ENCODE peak calls at places on chromosomes 6 and 20, in ten cellular contexts. F is lower leg skin; D is WTC11; W is naive thymus-derived CD4-positive, alpha-beta T cell; B is NCI-H82; U is activated CD4-positive, alpha-beta T cell treated with anti-CD3 and anti-CD28 coated beads for 36 hours; V is astrocyte of the cerebellum; H is T-cell; K is type B pancreatic cell; A is adrenal gland. G is an unnamed sample.

GRCh38 chr6:39335780-39336541 is 13.5 kb upstream of the KCNK16 start:
- DNase-seq in F (no peak), D (no peak), W (no peak), B (peak; percentile 40), U (peak; percentile 15), V (no peak), H (no peak), K (no peak), A (peak; percentile 24), G (no peak)

GRCh38 chr6:106790146-106790770 is 160.9 kb downstream of the QRSL1 start:
- DNase-seq in F (no peak), D (no peak), W (no peak), B (no peak), U (no peak), V (no peak), H (no peak), K (no peak), A (no peak), G (no peak)

GRCh38 chr6:101386982-101387381 is 6.5 kb upstream of the GRIK2 start:
- DNase-seq in F (no peak), D (no peak), W (no peak), B (peak; percentile 16), U (no peak), V (no peak), H (no peak), K (no peak), A (no peak), G (no peak)

GRCh38 chr6:33168624-33169023 is 23.6 kb downstream of the COL11A2 start:
- DNase-seq in F (no peak), D (no peak), W (no peak), B (no peak), U (no peak), V (no peak), H (no peak), K (no peak), A (no peak), G (no peak)

GRCh38 chr20:8967641-8968245 is 101.1 kb upstream of the PLCB4 start:
- DNase-seq in F (no peak), D (no peak), W (no peak), B (no peak), U (no peak), V (no peak), H (no peak), K (no peak), A (no peak), G (no peak)

GRCh38 chr6:81753709-81754678 is 1.5 kb upstream of the TENT5A start:
- DNase-seq in F (peak; percentile 87), D (peak; percentile 70), W (peak; percentile 81), B (peak; percentile 73), U (peak; percentile 92), V (no peak), H (peak; percentile 83), K (peak; percentile 79), A (peak; percentile 90), G (peak; percentile 57)

GRCh38 chr20:58839474-58839874 is 11.2 kb downstream of the GNAS-AS1 start:
- DNase-seq in F (no peak), D (peak; percentile 75), W (peak; percentile 18), B (peak; percentile 55), U (peak; percentile 75), V (no peak), H (peak; percentile 19), K (no peak), A (peak; percentile 30), G (no peak)

GRCh38 chr20:58793512-58794420 is 56.9 kb downstream of the GNAS-AS1 start:
- DNase-seq in F (no peak), D (no peak), W (no peak), B (no peak), U (no peak), V (no peak), H (no peak), K (no peak), A (no peak), G (no peak)

GRCh38 chr6:20427856-20428255 is 26.2 kb downstream of the E2F3 start:
- DNase-seq in F (no peak), D (no peak), W (no peak), B (no peak), U (no peak), V (no peak), H (no peak), K (no peak), A (no peak), G (no peak)

GRCh38 chr6:107877968-107878367 is 53.9 kb upstream of the SCML4 start:
- DNase-seq in F (no peak), D (no peak), W (no peak), B (no peak), U (no peak), V (no peak), H (no peak), K (no peak), A (no peak), G (no peak)

GRCh38 chr20:63782051-63782471 is 42.5 kb downstream of the SLC2A4RG start:
- DNase-seq in F (no peak), D (no peak), W (no peak), B (peak; percentile 30), U (peak; percentile 84), V (no peak), H (peak; percentile 68), K (no peak), A (no peak), G (no peak)

GRCh38 chr6:26304213-26305096 is 60.5 kb upstream of the BTN3A2 start:
- DNase-seq in F (peak; percentile 54), D (peak; percentile 37), W (peak; percentile 48), B (no peak), U (peak; percentile 37), V (no peak), H (peak; percentile 35), K (no peak), A (peak; percentile 51), G (no peak)

GRCh38 chr20:36344517-36345132 is 38.5 kb downstream of the DLGAP4 start:
- DNase-seq in F (no peak), D (peak; percentile 85), W (no peak), B (no peak), U (peak; percentile 56), V (peak; percentile 33), H (no peak), K (peak; percentile 82), A (peak; percentile 68), G (no peak)

GRCh38 chr20:31712564-31713311 is 9.9 kb downstream of the BCL2L1 start:
- DNase-seq in F (peak; percentile 95), D (peak; percentile 57), W (no peak), B (no peak), U (no peak), V (peak; percentile 93), H (no peak), K (no peak), A (peak; percentile 81), G (no peak)

GRCh38 chr6:88483424-88483823 is 317.3 kb upstream of the CNR1 start:
- DNase-seq in F (no peak), D (no peak), W (no peak), B (no peak), U (no peak), V (no peak), H (no peak), K (no peak), A (no peak), G (no peak)

GRCh38 chr6:134217110-134217509 is 100.8 kb downstream of the SGK1 start:
- DNase-seq in F (no peak), D (no peak), W (no peak), B (no peak), U (no peak), V (no peak), H (no peak), K (no peak), A (no peak), G (no peak)

GRCh38 chr20:23399568-23400241 is 21.6 kb downstream of the NAPB start:
- DNase-seq in F (no peak), D (no peak), W (no peak), B (no peak), U (peak; percentile 38), V (peak; percentile 58), H (no peak), K (no peak), A (no peak), G (no peak)

GRCh38 chr6:138204303-138204702 is 14.0 kb downstream of the PBOV1 start:
- DNase-seq in F (no peak), D (no peak), W (no peak), B (no peak), U (no peak), V (no peak), H (no peak), K (no peak), A (no peak), G (no peak)

GRCh38 chr6:90645634-90646033 is 58.8 kb upstream of the MAP3K7 start:
- DNase-seq in F (no peak), D (no peak), W (no peak), B (no peak), U (no peak), V (no peak), H (no peak), K (no peak), A (no peak), G (no peak)